ENCODE peak calls at places on chromosomes 5 and 9, in seven cellular contexts. P is AG09309, V is GM23338, G is foreskin fibroblast, U is testis, C is cardiac muscle cell, S is brain microvascular endothelial cell. I is an unnamed sample.

GRCh38 chr9:72538926-72539702 is 17.7 kb downstream of the TMC1 start:
- DNase-seq in G (peak), S (no peak), U (no peak), P (no peak), C (no peak), V (no peak), I (no peak)

GRCh38 chr9:124399323-124399962 is 15.8 kb downstream of the PSMB7 start:
- DNase-seq in G (peak), S (peak), U (no peak), P (no peak), V (peak), C (peak), I (peak)

GRCh38 chr5:155389498-155389897 is 375.9 kb downstream of the KIF4B start:
- DNase-seq in V (no peak), G (no peak), P (no peak), C (no peak), S (no peak), U (no peak), I (no peak)

GRCh38 chr5:58542709-58543108 is 40.2 kb upstream of the RAB3C start:
- DNase-seq in U (no peak), V (no peak), S (no peak), G (no peak), C (no peak), P (no peak), I (no peak)

GRCh38 chr9:127130661-127131538 is 8.5 kb upstream of the ANGPTL2 start:
- DNase-seq in V (no peak), G (peak), C (peak), U (no peak), S (peak), P (peak), I (no peak)

GRCh38 chr9:106648799-106649198 is 214.2 kb upstream of the ZNF462 start:
- DNase-seq in C (peak), S (no peak), V (peak), U (no peak), P (no peak), G (peak), I (no peak)

GRCh38 chr5:127957701-127958190 is 125.8 kb upstream of the SLC12A2 start:
- DNase-seq in G (no peak), C (no peak), V (no peak), P (no peak), U (no peak), S (no peak), I (no peak)

GRCh38 chr5:117590944-117591343 is 1016.3 kb upstream of the SEMA6A start:
- DNase-seq in V (peak), P (no peak), G (peak), S (no peak), C (peak), U (no peak), I (no peak)

GRCh38 chr9:567128-567745 is 274.3 kb upstream of the DMRT1 start:
- DNase-seq in S (no peak), V (no peak), U (no peak), P (no peak), C (no peak), G (no peak), I (no peak)

GRCh38 chr9:124553738-124554137 is 46.5 kb upstream of the NR5A1 start:
- DNase-seq in P (peak), C (peak), S (peak), U (no peak), G (peak), V (no peak), I (no peak)

GRCh38 chr5:164233796-164234195 is 728.4 kb downstream of the MAT2B start:
- DNase-seq in G (peak), S (no peak), C (peak), V (no peak), P (no peak), U (no peak), I (no peak)

GRCh38 chr5:43603535-43604363 is 769 bp downstream of the NNT start:
- DNase-seq in U (peak), P (no peak), V (peak), S (peak), G (peak), C (peak), I (peak)

GRCh38 chr9:114995681-114996221 is 65.4 kb upstream of the TNFSF8 start:
- DNase-seq in V (no peak), S (no peak), U (no peak), P (no peak), G (no peak), C (no peak), I (no peak)

GRCh38 chr5:124990723-124991122 is 244.3 kb upstream of the ZNF608 start:
- DNase-seq in S (no peak), U (no peak), G (no peak), C (no peak), V (no peak), P (no peak), I (no peak)
- H3K4me3 ChIP-seq in S (no peak), U (no peak), G (no peak), C (no peak), V (no peak), P (no peak), I (no peak)

DNA sequence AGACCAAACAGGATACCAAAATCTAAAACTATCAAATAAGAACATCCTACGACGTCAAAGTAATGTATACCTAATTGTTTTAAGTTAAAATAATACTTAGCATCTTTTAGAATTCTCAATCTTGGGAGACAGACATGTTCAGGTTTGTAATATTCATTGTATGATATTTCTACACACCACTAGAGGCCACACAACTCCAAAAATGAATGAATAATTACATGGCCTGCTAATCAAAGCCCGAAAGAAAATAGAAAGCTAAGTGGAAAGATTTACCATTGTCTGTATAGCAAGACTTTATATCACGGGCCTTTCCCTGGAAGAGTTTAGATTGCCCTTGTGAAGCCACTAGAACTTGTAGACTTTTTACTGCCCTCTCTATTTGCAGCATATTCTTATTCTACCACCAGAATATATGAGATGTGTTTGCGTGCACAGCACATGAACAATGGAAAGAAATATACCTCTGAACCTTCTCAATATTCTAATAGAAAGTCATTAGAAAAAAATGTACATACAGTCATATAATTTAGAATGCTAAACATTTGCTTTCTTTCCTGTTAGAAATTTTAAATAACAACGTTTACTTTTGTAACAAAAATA is 380.1 kb upstream of the NUDT12 start:
- DNase-seq in C (no peak), U (no peak), V (no peak), G (no peak), P (no peak), S (no peak), I (no peak)
- TF ChIP-seq CTCF in C (no peak), U (no peak), V (no peak), G (no peak), P (peak), S (peak), I (no peak)

GRCh38 chr9:110125763-110126351 is 82.1 kb downstream of the C9orf152 start:
- DNase-seq in V (no peak), P (no peak), S (no peak), G (no peak), C (no peak), U (no peak), I (no peak)

GRCh38 chr9:110126986-110127864 is 80.7 kb downstream of the C9orf152 start:
- DNase-seq in U (peak), S (peak), C (peak), P (no peak), G (no peak), V (peak), I (peak)

GRCh38 chr9:110123364-110124095 is 84.4 kb downstream of the C9orf152 start:
- DNase-seq in U (no peak), G (peak), P (no peak), C (no peak), S (peak), V (no peak), I (no peak)

GRCh38 chr9:110126457-110126856 is 81.5 kb downstream of the C9orf152 start:
- DNase-seq in V (no peak), C (peak), U (no peak), P (no peak), G (no peak), S (peak), I (no peak)

DNA sequence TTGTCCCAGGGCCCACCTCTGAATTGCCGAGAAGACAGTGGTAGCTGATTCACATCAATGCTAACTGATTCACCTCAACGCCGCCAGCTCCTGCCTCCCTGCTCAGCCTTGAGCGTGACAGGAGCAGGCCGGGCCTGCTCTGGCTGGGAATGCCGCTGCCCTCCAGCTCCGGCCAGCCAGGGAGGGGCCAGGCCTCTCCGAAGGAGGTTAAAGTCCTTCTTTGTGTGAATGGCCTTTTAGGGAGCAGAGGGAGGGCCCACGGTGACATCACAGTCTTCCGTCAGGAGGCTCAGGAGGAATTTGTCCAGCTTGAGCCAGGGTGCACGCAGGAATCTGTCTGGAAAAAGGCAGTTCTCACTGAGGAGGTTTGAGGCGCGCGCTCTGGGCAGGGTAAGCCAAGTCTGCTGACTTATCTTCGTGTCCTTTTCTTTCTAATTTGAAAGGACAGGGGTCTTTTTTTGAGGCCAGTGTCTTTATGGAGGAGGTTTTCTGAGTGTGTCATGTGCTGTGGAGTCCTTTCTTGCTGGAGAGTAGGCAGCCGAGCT is 82.7 kb downstream of the C9orf152 start:
- DNase-seq in P (peak), U (peak), S (peak), C (peak), V (peak), G (peak), I (peak)
- H3K4me3 ChIP-seq in P (peak), U (no peak), S (peak), C (peak), V (no peak), G (no peak), I (peak)

GRCh38 chr9:15103321-15103720 is 193.1 kb upstream of the FREM1 start:
- DNase-seq in U (no peak), C (no peak), P (no peak), G (no peak), S (no peak), V (no peak), I (no peak)

GRCh38 chr9:15101046-15101445 is 190.8 kb upstream of the FREM1 start:
- DNase-seq in P (no peak), G (peak), S (no peak), U (no peak), C (peak), V (no peak), I (no peak)

GRCh38 chr9:15104826-15105420 is 194.7 kb upstream of the FREM1 start:
- DNase-seq in C (peak), V (peak), G (peak), P (peak), U (peak), S (peak), I (peak)
- TF ChIP-seq CTCF in C (peak), V (peak), G (peak), P (peak), U (no peak), S (peak), I (peak)

DNA sequence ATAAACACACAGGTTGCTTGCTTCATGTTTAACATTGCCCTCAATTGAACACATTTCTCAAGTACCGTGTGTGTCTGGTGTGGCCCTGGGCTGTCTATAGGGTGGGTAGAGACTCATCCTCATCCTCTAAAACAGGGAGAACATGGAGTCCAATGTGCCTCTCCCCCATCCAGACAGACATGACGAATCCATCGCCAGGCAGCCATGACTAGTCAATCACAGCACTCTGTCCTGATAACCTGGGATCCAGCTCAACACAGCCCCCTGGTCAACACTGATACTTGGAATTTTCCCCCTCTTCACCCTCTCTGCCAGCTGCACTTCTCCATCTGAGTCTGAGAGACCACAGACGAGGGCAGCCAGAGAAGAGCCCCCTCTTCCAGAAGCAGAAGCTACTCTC is 10.7 kb upstream of the NTNG2 start:
- DNase-seq in S (no peak), U (no peak), G (no peak), P (no peak), V (no peak), C (no peak), I (no peak)
- H3K4me3 ChIP-seq in S (no peak), U (no peak), G (no peak), P (no peak), V (no peak), C (no peak), I (no peak)

GRCh38 chr5:1541662-1542008 is 17.9 kb upstream of the LPCAT1 start:
- DNase-seq in U (peak), V (no peak), G (no peak), P (no peak), C (peak), S (no peak), I (peak)

GRCh38 chr5:1542011-1542410 is 18.3 kb upstream of the LPCAT1 start:
- DNase-seq in C (peak), U (peak), S (no peak), P (no peak), V (no peak), G (peak), I (no peak)

GRCh38 chr5:1540831-1541661 is 17.3 kb upstream of the LPCAT1 start:
- DNase-seq in U (peak), V (no peak), C (no peak), S (no peak), P (no peak), G (no peak), I (peak)

GRCh38 chr5:1538741-1539392 is 15.1 kb upstream of the LPCAT1 start:
- DNase-seq in V (no peak), U (peak), P (no peak), G (no peak), S (no peak), C (no peak), I (no peak)

DNA sequence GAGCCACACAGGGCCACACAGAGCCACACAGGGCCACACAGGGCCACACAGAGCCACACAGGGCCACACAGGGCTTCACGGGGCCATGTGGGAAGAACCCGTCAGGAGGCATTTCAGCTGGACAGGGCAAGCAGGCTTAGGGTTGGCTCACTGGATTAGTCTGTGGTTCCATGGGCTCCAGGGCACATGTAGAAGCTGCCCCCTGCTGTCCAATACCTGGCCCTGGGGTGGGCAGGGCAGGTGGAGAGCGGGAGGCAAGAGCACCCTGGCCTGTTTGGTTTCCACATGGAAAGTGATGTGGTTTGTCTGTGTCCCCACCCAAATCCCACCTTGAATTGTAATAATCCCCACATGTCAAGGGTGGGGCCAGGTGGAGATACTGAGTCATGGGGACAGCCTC is 16.4 kb upstream of the LPCAT1 start:
- DNase-seq in U (peak), G (no peak), C (no peak), S (no peak), P (no peak), V (no peak), I (peak)
- TF ChIP-seq CTCF in U (no peak), G (no peak), C (no peak), S (no peak), P (no peak), V (peak), I (no peak)

DNA sequence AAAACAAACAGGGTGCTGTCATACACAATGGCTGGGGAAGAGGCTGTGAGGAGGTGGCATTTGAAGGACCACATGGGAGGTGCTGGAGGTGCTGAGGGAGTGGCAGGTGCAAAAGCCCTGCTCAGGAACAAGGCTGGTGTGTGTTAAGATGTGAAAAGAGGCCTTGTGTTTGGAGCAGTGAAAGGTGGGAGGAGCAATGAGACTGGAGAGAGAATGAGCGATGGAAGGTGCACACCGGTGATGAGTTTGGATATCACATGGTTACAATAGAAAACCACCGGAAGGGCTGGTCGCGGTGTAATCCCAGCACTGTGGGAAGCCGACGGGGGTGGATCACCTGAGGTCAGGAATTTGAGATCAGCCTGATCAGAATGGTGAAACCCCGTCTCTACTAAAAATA is 9.2 kb upstream of the FIBCD1 start:
- DNase-seq in P (no peak), S (no peak), G (no peak), U (no peak), C (no peak), V (no peak), I (no peak)
- H3K4me3 ChIP-seq in P (no peak), S (no peak), G (no peak), U (no peak), C (no peak), V (no peak), I (no peak)

GRCh38 chr5:3194141-3194540 is 401.5 kb upstream of the IRX1 start:
- DNase-seq in G (no peak), V (no peak), S (no peak), U (no peak), P (no peak), C (no peak), I (no peak)
- TF ChIP-seq CTCF in G (no peak), V (no peak), S (no peak), U (no peak), P (no peak), C (no peak), I (peak)

GRCh38 chr9:113220467-113221002 is 542 bp downstream of the FKBP15 start:
- DNase-seq in U (no peak), P (no peak), V (no peak), G (no peak), C (peak), S (no peak), I (no peak)

GRCh38 chr9:113221800-113222481 is 597 bp downstream of the SLC31A1 start:
- DNase-seq in G (no peak), V (no peak), S (peak), U (no peak), C (no peak), P (no peak), I (no peak)

GRCh38 chr9:113221003-113221799 is at the start of the genes FKBP15 and SLC31A1:
- DNase-seq in S (peak), P (peak), V (peak), U (peak), C (peak), G (peak), I (peak)

GRCh38 chr9:113219972-113220371 is 1.1 kb downstream of the FKBP15 start:
- DNase-seq in G (peak), P (peak), U (no peak), S (peak), C (peak), V (no peak), I (no peak)

DNA sequence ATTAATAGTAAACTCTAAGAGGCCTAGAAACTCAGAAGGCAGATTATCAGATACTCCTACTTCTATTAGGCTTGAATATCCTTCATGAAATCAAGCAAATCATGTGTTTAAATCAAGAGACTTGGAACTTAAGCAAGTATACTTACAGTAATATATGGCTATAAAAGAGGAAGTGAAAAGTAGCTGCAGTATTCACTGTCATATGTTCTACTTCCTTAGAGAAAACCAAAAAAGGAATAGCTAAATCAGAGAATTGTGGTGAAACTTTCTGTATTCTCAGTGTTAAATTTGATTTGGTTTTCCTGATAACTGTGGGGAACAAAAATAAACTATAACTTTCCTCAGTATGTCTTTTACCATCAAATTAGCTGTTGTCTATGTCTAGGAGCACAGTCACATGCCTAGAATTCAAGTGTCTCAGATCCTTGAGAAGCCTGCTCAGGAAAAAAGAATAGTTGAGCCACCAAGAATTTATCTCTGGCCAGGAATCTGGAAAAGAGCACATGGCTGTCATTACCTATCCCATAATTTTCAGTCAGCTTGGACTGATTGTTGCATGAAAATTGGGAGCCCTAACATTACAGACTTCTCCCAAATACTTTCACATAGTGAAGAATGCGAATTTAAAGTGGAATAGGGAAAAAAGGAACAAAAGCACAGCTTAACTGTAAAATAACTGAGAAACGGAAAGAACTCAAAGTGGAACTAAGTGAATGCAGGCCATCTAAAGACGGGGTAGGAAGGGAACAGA is 1.7 kb downstream of the FKBP15 start:
- DNase-seq in C (no peak), V (no peak), S (no peak), U (no peak), G (no peak), P (no peak), I (no peak)
- H3K4me3 ChIP-seq in C (no peak), V (peak), S (no peak), U (no peak), G (peak), P (no peak), I (peak)

DNA sequence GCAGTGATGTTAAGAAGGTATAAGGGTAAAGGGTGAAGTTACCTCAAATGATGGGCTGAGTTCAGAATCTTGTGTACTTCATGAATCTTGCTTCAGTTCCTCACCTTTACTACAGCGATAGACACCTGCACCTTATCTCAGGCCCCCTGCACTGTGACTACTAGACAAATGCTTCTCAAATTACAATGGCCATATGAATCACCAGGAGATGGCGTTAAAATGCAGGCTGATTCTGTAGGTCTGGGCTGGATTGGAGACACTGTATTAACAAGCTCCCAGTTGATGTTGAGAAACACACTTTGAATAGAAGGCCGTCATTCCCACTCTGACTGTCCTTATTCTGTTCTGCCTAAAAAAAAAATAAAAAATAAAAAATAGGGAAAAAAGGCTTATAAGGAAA is 29.8 kb downstream of the TARS1 start:
- DNase-seq in V (no peak), P (peak), C (peak), U (peak), S (peak), G (no peak), I (peak)
- TF ChIP-seq CTCF in V (peak), P (peak), C (peak), U (no peak), S (peak), G (peak), I (peak)